ENCODE peak calls at places on chromosome 14, in ten cellular contexts. O is heart right ventricle; W is fibroblast of lung; B is K562; P is adrenal gland; V is stomach; X is A549; U is CD8-positive, alpha-beta T cell; D is lower lobe of right lung; Q is lung. R is an unnamed sample.

GRCh38 chr14:102811971-102812370 is 34.7 kb downstream of the TRAF3 start:
- DNase-seq in P (no peak), D (no peak), B (no peak), X (no peak), W (no peak), Q (no peak), O (no peak), V (no peak), U (no peak), R (no peak)

GRCh38 chr14:99745307-99745951 is 47.8 kb upstream of the EML1 start:
- DNase-seq in P (no peak), V (no peak), Q (no peak), U (no peak), D (peak; percentile 15), X (no peak), W (peak; percentile 95), O (no peak), B (no peak), R (no peak)

GRCh38 chr14:71198681-71199080 is 291.4 kb downstream of the PCNX1 start:
- DNase-seq in D (no peak), B (no peak), V (peak; percentile 35), U (no peak), W (peak; percentile 16), P (no peak), Q (no peak), O (no peak), X (no peak), R (no peak)

GRCh38 chr14:56412453-56413434 is 166.9 kb upstream of the TMEM260 start:
- DNase-seq in B (no peak), O (no peak), P (no peak), Q (no peak), V (no peak), X (no peak), W (peak; percentile 16), D (no peak), U (no peak), R (no peak)

GRCh38 chr14:75566321-75566720 is 12.1 kb upstream of the FLVCR2 start:
- DNase-seq in U (peak; percentile 37), Q (no peak), X (no peak), W (no peak), O (no peak), P (no peak), D (no peak), B (no peak), V (no peak), R (no peak)

GRCh38 chr14:52348279-52348678 is 34.2 kb downstream of the PTGER2 start:
- DNase-seq in P (no peak), W (peak; percentile 31), D (no peak), Q (no peak), U (no peak), O (no peak), B (no peak), X (no peak), V (no peak), R (no peak)

GRCh38 chr14:70619708-70620107 is 19.3 kb upstream of the MED6 start:
- DNase-seq in U (no peak), O (no peak), W (no peak), P (no peak), Q (no peak), V (no peak), B (no peak), D (no peak), X (no peak), R (no peak)

GRCh38 chr14:38357557-38357956 is 101.7 kb upstream of the CLEC14A start:
- DNase-seq in V (no peak), D (no peak), X (no peak), Q (no peak), W (peak; percentile 87), O (no peak), B (no peak), U (no peak), P (no peak), R (no peak)

GRCh38 chr14:94328196-94328595 is 5.1 kb upstream of the SERPINA6 start:
- DNase-seq in B (no peak), D (no peak), O (no peak), Q (no peak), U (no peak), X (no peak), W (no peak), P (no peak), V (no peak), R (peak; percentile 5)

GRCh38 chr14:83827383-83827782 is 1702.6 kb upstream of the FLRT2 start:
- DNase-seq in O (no peak), W (no peak), P (no peak), U (no peak), V (no peak), X (no peak), D (no peak), Q (peak; percentile 32), B (no peak), R (no peak)

GRCh38 chr14:60353410-60353809 is 104.4 kb downstream of the PPM1A start:
- DNase-seq in Q (no peak), P (no peak), B (no peak), V (no peak), O (no peak), X (no peak), W (no peak), U (no peak), D (no peak), R (no peak)

DNA sequence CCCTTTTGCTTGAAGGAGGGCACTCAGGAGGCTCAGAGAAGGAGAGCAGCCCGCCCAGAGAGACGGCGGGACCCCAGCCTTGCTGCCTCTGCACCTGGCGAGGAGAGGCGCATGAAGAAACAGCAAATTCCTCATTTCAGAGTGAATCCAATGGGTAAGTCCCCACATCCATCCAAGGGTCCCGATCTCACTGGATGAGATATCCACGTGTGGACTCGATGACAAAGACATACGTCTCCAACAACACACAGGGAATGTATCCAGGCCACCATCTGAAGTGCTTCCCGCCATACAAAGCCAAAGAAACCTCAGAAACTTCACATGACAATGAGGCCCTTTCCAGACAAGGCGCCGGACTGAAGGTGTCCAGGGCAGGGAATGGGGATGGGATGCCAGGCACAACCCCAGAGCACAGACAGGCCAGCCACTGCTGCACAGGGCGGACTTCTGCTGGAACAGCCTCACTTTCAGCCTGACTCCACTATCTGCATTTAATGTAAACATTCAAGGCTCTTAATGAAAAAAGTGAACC is 14.5 kb downstream of the CCDC88C start:
- DNase-seq in B (no peak), P (no peak), W (no peak), U (no peak), Q (no peak), V (no peak), X (no peak), D (peak; percentile 31), O (no peak), R (no peak)
- H3K27ac ChIP-seq in B (peak overlapping the region; percentile 97), P (no peak overlapping the region), W (no peak overlapping the region), U (peak overlapping the region; percentile 60), Q (no peak overlapping the region), V (peak overlapping the region; percentile 82), X (no peak overlapping the region), D (peak overlapping the region; percentile 64), O (peak overlapping the region; percentile 43), R (no peak overlapping the region)

DNA sequence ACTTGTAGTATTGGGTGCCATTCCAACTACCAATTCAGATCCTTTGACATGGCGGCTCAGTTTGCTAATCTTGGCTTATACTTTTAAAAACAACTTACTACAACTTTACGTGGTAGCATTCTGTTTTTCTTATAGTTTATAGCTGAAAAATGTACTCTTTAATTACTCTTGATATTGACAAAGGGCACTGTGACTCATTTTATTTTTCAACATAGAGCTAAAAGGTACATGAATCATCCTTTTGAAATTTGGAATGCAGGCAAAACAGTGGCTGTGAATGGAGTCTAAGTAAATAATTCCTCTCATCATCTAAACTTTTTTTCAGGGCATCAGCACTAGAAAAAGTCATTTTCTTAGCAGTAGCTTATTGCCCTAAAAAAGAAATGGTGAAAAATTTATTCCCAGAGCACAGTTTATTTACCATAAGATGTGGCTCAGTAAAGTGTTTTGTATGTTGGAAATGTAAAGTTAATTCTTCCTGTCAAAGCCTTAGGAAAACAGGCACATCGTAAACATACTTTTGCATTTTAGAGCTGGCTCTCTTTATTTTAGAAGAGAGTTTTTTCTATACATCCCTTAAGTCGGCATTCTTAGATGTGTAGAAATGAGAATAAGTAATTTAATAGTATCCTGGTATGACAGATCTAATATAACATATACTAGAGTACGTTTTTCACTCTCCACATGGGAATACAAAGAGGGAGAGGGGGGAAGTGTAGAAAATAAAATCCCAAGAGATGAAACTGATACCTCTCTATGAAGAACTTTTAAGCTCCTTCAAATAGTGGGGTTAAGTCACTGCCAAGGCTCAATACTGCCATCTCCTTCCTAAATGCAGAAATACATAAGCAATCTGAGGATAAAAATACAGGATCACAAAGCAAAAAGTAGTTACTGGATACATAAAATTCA is 55.2 kb downstream of the SLC25A21 start:
- DNase-seq in B (peak; percentile 9), U (no peak), Q (no peak), W (peak; percentile 75), V (no peak), O (no peak), D (no peak), X (peak; percentile 74), P (no peak), R (no peak)
- TF ChIP-seq CTCF in B (peak; percentile 16), U (no peak), Q (no peak), W (peak; percentile 68), V (no peak), O (no peak), D (no peak), X (peak; percentile 65), P (no peak), R (peak; percentile 68)

GRCh38 chr14:24307575-24308341 is at the start of gene CIDEB:
- DNase-seq in O (no peak), X (peak; percentile 66), W (peak; percentile 22), B (peak; percentile 62), P (peak; percentile 63), Q (peak; percentile 76), V (peak; percentile 74), D (peak; percentile 65), U (peak; percentile 53), R (peak; percentile 91)

GRCh38 chr14:24309538-24310386 is at the start of gene LTB4R2:
- DNase-seq in O (no peak), P (no peak), W (no peak), X (no peak), B (no peak), D (peak; percentile 40), V (no peak), Q (no peak), U (no peak), R (no peak)

GRCh38 chr14:24308342-24309124 is 756 bp upstream of the CIDEB start:
- DNase-seq in V (no peak), X (no peak), O (no peak), U (no peak), D (peak; percentile 3), B (no peak), P (no peak), W (no peak), Q (no peak), R (no peak)

GRCh38 chr14:24310387-24310665 is 386 bp downstream of the LTB4R2 start:
- DNase-seq in Q (no peak), B (no peak), U (no peak), X (no peak), D (no peak), W (no peak), P (no peak), V (no peak), O (no peak), R (no peak)

GRCh38 chr14:24307156-24307574 is 612 bp downstream of the CIDEB start:
- DNase-seq in X (no peak), V (no peak), U (no peak), B (no peak), Q (no peak), P (no peak), W (no peak), D (no peak), O (no peak), R (no peak)
- H3K27ac ChIP-seq in X (peak overlapping the region; percentile 75), V (peak overlapping the region; percentile 71), U (no peak overlapping the region), B (no peak overlapping the region), Q (no peak overlapping the region), P (no peak overlapping the region), W (no peak overlapping the region), D (no peak overlapping the region), O (no peak overlapping the region), R (no peak overlapping the region)

GRCh38 chr14:22220427-22220826 is 368.6 kb downstream of the DAD1 start:
- DNase-seq in Q (no peak), X (no peak), B (no peak), W (peak; percentile 35), D (no peak), U (no peak), V (no peak), P (no peak), O (no peak), R (no peak)
- TF ChIP-seq CTCF in Q (no peak), X (no peak), B (no peak), W (no peak), D (no peak), U (no peak), V (no peak), P (no peak), O (no peak), R (no peak)